ENCODE peak calls at places on chromosomes 16 and 17, in ten cellular contexts. One of them, this sample, is unnamed.

GRCh38 chr16:4507588-4508345 is 30.8 kb downstream of the CDIP1 start:
- DNase-seq in GM12891: no peak
- DNase-seq in cardiac muscle cell: no peak
- DNase-seq in activated CD8-positive, alpha-beta T cell treated with anti-CD3 and anti-CD28 coated beads, Interleukin-2, amount 10 ng/mL, durations not matched to agents 7 days and 5 days: no peak
- DNase-seq in HuH-7: no peak
- DNase-seq in omental fat pad: no peak
- DNase-seq in effector CD8-positive, alpha-beta T cell: no peak
- DNase-seq in psoas muscle: no peak
- DNase-seq in stimulated activated CD4-positive, alpha-beta T cell treated with anti-CD3 and anti-CD28 coated beads, Interleukin-15, amount 100 ng/mL, for 24 hours: no peak
- DNase-seq in substantia nigra: no peak
- DNase-seq in this sample: no peak

GRCh38 chr17:47956818-47957590 is 679 bp downstream of the PRR15L start:
- DNase-seq in GM12891: no peak
- DNase-seq in cardiac muscle cell: no peak
- DNase-seq in activated CD8-positive, alpha-beta T cell treated with anti-CD3 and anti-CD28 coated beads, Interleukin-2, amount 10 ng/mL, durations not matched to agents 7 days and 5 days: no peak
- DNase-seq in HuH-7: no peak
- DNase-seq in omental fat pad: no peak
- DNase-seq in effector CD8-positive, alpha-beta T cell: no peak
- DNase-seq in psoas muscle: no peak
- DNase-seq in stimulated activated CD4-positive, alpha-beta T cell treated with anti-CD3 and anti-CD28 coated beads, Interleukin-15, amount 100 ng/mL, for 24 hours: no peak
- DNase-seq in substantia nigra: no peak
- DNase-seq in this sample: no peak

GRCh38 chr16:49821156-49821555 is 34.8 kb downstream of the ZNF423 start:
- DNase-seq in GM12891: no peak
- DNase-seq in cardiac muscle cell: no peak
- DNase-seq in activated CD8-positive, alpha-beta T cell treated with anti-CD3 and anti-CD28 coated beads, Interleukin-2, amount 10 ng/mL, durations not matched to agents 7 days and 5 days: no peak
- DNase-seq in HuH-7: no peak
- DNase-seq in omental fat pad: no peak
- DNase-seq in effector CD8-positive, alpha-beta T cell: no peak
- DNase-seq in psoas muscle: no peak
- DNase-seq in stimulated activated CD4-positive, alpha-beta T cell treated with anti-CD3 and anti-CD28 coated beads, Interleukin-15, amount 100 ng/mL, for 24 hours: no peak
- DNase-seq in substantia nigra: no peak
- DNase-seq in this sample: no peak

GRCh38 chr17:16924701-16925440 is 47.0 kb downstream of the TNFRSF13B start:
- DNase-seq in GM12891: no peak
- DNase-seq in cardiac muscle cell: no peak
- DNase-seq in activated CD8-positive, alpha-beta T cell treated with anti-CD3 and anti-CD28 coated beads, Interleukin-2, amount 10 ng/mL, durations not matched to agents 7 days and 5 days: no peak
- DNase-seq in HuH-7: no peak
- DNase-seq in omental fat pad: peak; percentile 15
- DNase-seq in effector CD8-positive, alpha-beta T cell: no peak
- DNase-seq in psoas muscle: no peak
- DNase-seq in stimulated activated CD4-positive, alpha-beta T cell treated with anti-CD3 and anti-CD28 coated beads, Interleukin-15, amount 100 ng/mL, for 24 hours: no peak
- DNase-seq in substantia nigra: no peak
- DNase-seq in this sample: no peak

GRCh38 chr16:66899945-66900688 is 18.6 kb downstream of the CDH16 start:
- DNase-seq in GM12891: peak; percentile 0
- DNase-seq in cardiac muscle cell: peak; percentile 84
- DNase-seq in activated CD8-positive, alpha-beta T cell treated with anti-CD3 and anti-CD28 coated beads, Interleukin-2, amount 10 ng/mL, durations not matched to agents 7 days and 5 days: no peak
- DNase-seq in HuH-7: no peak
- DNase-seq in omental fat pad: peak; percentile 86
- DNase-seq in effector CD8-positive, alpha-beta T cell: no peak
- DNase-seq in psoas muscle: peak; percentile 86
- DNase-seq in stimulated activated CD4-positive, alpha-beta T cell treated with anti-CD3 and anti-CD28 coated beads, Interleukin-15, amount 100 ng/mL, for 24 hours: no peak
- DNase-seq in substantia nigra: peak; percentile 12
- DNase-seq in this sample: no peak

GRCh38 chr16:87145181-87146176 is 171.7 kb downstream of the C16orf95 start:
- DNase-seq in GM12891: no peak
- DNase-seq in cardiac muscle cell: peak; percentile 84
- DNase-seq in activated CD8-positive, alpha-beta T cell treated with anti-CD3 and anti-CD28 coated beads, Interleukin-2, amount 10 ng/mL, durations not matched to agents 7 days and 5 days: no peak
- DNase-seq in HuH-7: no peak
- DNase-seq in omental fat pad: no peak
- DNase-seq in effector CD8-positive, alpha-beta T cell: no peak
- DNase-seq in psoas muscle: no peak
- DNase-seq in stimulated activated CD4-positive, alpha-beta T cell treated with anti-CD3 and anti-CD28 coated beads, Interleukin-15, amount 100 ng/mL, for 24 hours: peak; percentile 5
- DNase-seq in substantia nigra: no peak
- DNase-seq in this sample: no peak

GRCh38 chr17:19386276-19386863 is 620 bp downstream of the MFAP4 start:
- DNase-seq in GM12891: no peak
- DNase-seq in cardiac muscle cell: peak; percentile 85
- DNase-seq in activated CD8-positive, alpha-beta T cell treated with anti-CD3 and anti-CD28 coated beads, Interleukin-2, amount 10 ng/mL, durations not matched to agents 7 days and 5 days: no peak
- DNase-seq in HuH-7: no peak
- DNase-seq in omental fat pad: peak; percentile 60
- DNase-seq in effector CD8-positive, alpha-beta T cell: no peak
- DNase-seq in psoas muscle: peak; percentile 84
- DNase-seq in stimulated activated CD4-positive, alpha-beta T cell treated with anti-CD3 and anti-CD28 coated beads, Interleukin-15, amount 100 ng/mL, for 24 hours: no peak
- DNase-seq in substantia nigra: no peak
- DNase-seq in this sample: no peak

GRCh38 chr17:58344047-58344790 is 7.8 kb downstream of the SUPT4H1 start:
- DNase-seq in GM12891: peak; percentile 35
- DNase-seq in cardiac muscle cell: peak; percentile 17
- DNase-seq in activated CD8-positive, alpha-beta T cell treated with anti-CD3 and anti-CD28 coated beads, Interleukin-2, amount 10 ng/mL, durations not matched to agents 7 days and 5 days: peak; percentile 91
- DNase-seq in HuH-7: no peak
- DNase-seq in omental fat pad: no peak
- DNase-seq in effector CD8-positive, alpha-beta T cell: peak; percentile 68
- DNase-seq in psoas muscle: no peak
- DNase-seq in stimulated activated CD4-positive, alpha-beta T cell treated with anti-CD3 and anti-CD28 coated beads, Interleukin-15, amount 100 ng/mL, for 24 hours: peak; percentile 92
- DNase-seq in substantia nigra: no peak
- DNase-seq in this sample: peak; percentile 94

GRCh38 chr17:59785091-59785799 is 77.8 kb downstream of the VMP1 start:
- DNase-seq in GM12891: no peak
- DNase-seq in cardiac muscle cell: no peak
- DNase-seq in activated CD8-positive, alpha-beta T cell treated with anti-CD3 and anti-CD28 coated beads, Interleukin-2, amount 10 ng/mL, durations not matched to agents 7 days and 5 days: no peak
- DNase-seq in HuH-7: no peak
- DNase-seq in omental fat pad: no peak
- DNase-seq in effector CD8-positive, alpha-beta T cell: no peak
- DNase-seq in psoas muscle: no peak
- DNase-seq in stimulated activated CD4-positive, alpha-beta T cell treated with anti-CD3 and anti-CD28 coated beads, Interleukin-15, amount 100 ng/mL, for 24 hours: peak; percentile 43
- DNase-seq in substantia nigra: no peak
- DNase-seq in this sample: no peak

GRCh38 chr17:41697122-41697962 is 8.7 kb downstream of the EIF1 start:
- DNase-seq in GM12891: no peak
- DNase-seq in cardiac muscle cell: peak; percentile 85
- DNase-seq in activated CD8-positive, alpha-beta T cell treated with anti-CD3 and anti-CD28 coated beads, Interleukin-2, amount 10 ng/mL, durations not matched to agents 7 days and 5 days: no peak
- DNase-seq in HuH-7: peak; percentile 56
- DNase-seq in omental fat pad: peak; percentile 43
- DNase-seq in effector CD8-positive, alpha-beta T cell: no peak
- DNase-seq in psoas muscle: peak; percentile 73
- DNase-seq in stimulated activated CD4-positive, alpha-beta T cell treated with anti-CD3 and anti-CD28 coated beads, Interleukin-15, amount 100 ng/mL, for 24 hours: no peak
- DNase-seq in substantia nigra: no peak
- DNase-seq in this sample: no peak

GRCh38 chr17:78525511-78526160 is 51.6 kb downstream of the DNAH17 start:
- DNase-seq in GM12891: no peak
- DNase-seq in cardiac muscle cell: no peak
- DNase-seq in activated CD8-positive, alpha-beta T cell treated with anti-CD3 and anti-CD28 coated beads, Interleukin-2, amount 10 ng/mL, durations not matched to agents 7 days and 5 days: no peak
- DNase-seq in HuH-7: no peak
- DNase-seq in omental fat pad: no peak
- DNase-seq in effector CD8-positive, alpha-beta T cell: no peak
- DNase-seq in psoas muscle: no peak
- DNase-seq in stimulated activated CD4-positive, alpha-beta T cell treated with anti-CD3 and anti-CD28 coated beads, Interleukin-15, amount 100 ng/mL, for 24 hours: no peak
- DNase-seq in substantia nigra: no peak
- DNase-seq in this sample: no peak

GRCh38 chr16:68417711-68418301 is 30.5 kb downstream of the SMPD3 start:
- DNase-seq in GM12891: peak; percentile 53
- DNase-seq in cardiac muscle cell: no peak
- DNase-seq in activated CD8-positive, alpha-beta T cell treated with anti-CD3 and anti-CD28 coated beads, Interleukin-2, amount 10 ng/mL, durations not matched to agents 7 days and 5 days: peak; percentile 87
- DNase-seq in HuH-7: no peak
- DNase-seq in omental fat pad: no peak
- DNase-seq in effector CD8-positive, alpha-beta T cell: peak; percentile 32
- DNase-seq in psoas muscle: no peak
- DNase-seq in stimulated activated CD4-positive, alpha-beta T cell treated with anti-CD3 and anti-CD28 coated beads, Interleukin-15, amount 100 ng/mL, for 24 hours: peak; percentile 74
- DNase-seq in substantia nigra: no peak
- DNase-seq in this sample: peak; percentile 91

GRCh38 chr17:1455291-1455747 is 713 bp downstream of the CRK start:
- DNase-seq in GM12891: no peak
- DNase-seq in cardiac muscle cell: peak; percentile 78
- DNase-seq in activated CD8-positive, alpha-beta T cell treated with anti-CD3 and anti-CD28 coated beads, Interleukin-2, amount 10 ng/mL, durations not matched to agents 7 days and 5 days: peak; percentile 58
- DNase-seq in HuH-7: peak; percentile 66
- DNase-seq in omental fat pad: no peak
- DNase-seq in effector CD8-positive, alpha-beta T cell: peak; percentile 33
- DNase-seq in psoas muscle: peak; percentile 78
- DNase-seq in stimulated activated CD4-positive, alpha-beta T cell treated with anti-CD3 and anti-CD28 coated beads, Interleukin-15, amount 100 ng/mL, for 24 hours: peak; percentile 62
- DNase-seq in substantia nigra: peak; percentile 23
- DNase-seq in this sample: peak; percentile 41

GRCh38 chr17:4130715-4131114 is 12.1 kb downstream of the ZZEF1 start:
- DNase-seq in GM12891: no peak
- DNase-seq in cardiac muscle cell: no peak
- DNase-seq in activated CD8-positive, alpha-beta T cell treated with anti-CD3 and anti-CD28 coated beads, Interleukin-2, amount 10 ng/mL, durations not matched to agents 7 days and 5 days: no peak
- DNase-seq in HuH-7: no peak
- DNase-seq in omental fat pad: no peak
- DNase-seq in effector CD8-positive, alpha-beta T cell: no peak
- DNase-seq in psoas muscle: no peak
- DNase-seq in stimulated activated CD4-positive, alpha-beta T cell treated with anti-CD3 and anti-CD28 coated beads, Interleukin-15, amount 100 ng/mL, for 24 hours: no peak
- DNase-seq in substantia nigra: no peak
- DNase-seq in this sample: no peak

GRCh38 chr17:34869636-34870035 is 91.6 kb downstream of the CCT6B start:
- DNase-seq in GM12891: no peak
- DNase-seq in cardiac muscle cell: no peak
- DNase-seq in activated CD8-positive, alpha-beta T cell treated with anti-CD3 and anti-CD28 coated beads, Interleukin-2, amount 10 ng/mL, durations not matched to agents 7 days and 5 days: no peak
- DNase-seq in HuH-7: no peak
- DNase-seq in omental fat pad: no peak
- DNase-seq in effector CD8-positive, alpha-beta T cell: no peak
- DNase-seq in psoas muscle: no peak
- DNase-seq in stimulated activated CD4-positive, alpha-beta T cell treated with anti-CD3 and anti-CD28 coated beads, Interleukin-15, amount 100 ng/mL, for 24 hours: no peak
- DNase-seq in substantia nigra: no peak
- DNase-seq in this sample: no peak

GRCh38 chr16:3465301-3465700 is 21.8 kb downstream of the NAA60 start:
- DNase-seq in GM12891: no peak
- DNase-seq in cardiac muscle cell: no peak
- DNase-seq in activated CD8-positive, alpha-beta T cell treated with anti-CD3 and anti-CD28 coated beads, Interleukin-2, amount 10 ng/mL, durations not matched to agents 7 days and 5 days: no peak
- DNase-seq in HuH-7: no peak
- DNase-seq in omental fat pad: no peak
- DNase-seq in effector CD8-positive, alpha-beta T cell: no peak
- DNase-seq in psoas muscle: no peak
- DNase-seq in stimulated activated CD4-positive, alpha-beta T cell treated with anti-CD3 and anti-CD28 coated beads, Interleukin-15, amount 100 ng/mL, for 24 hours: no peak
- DNase-seq in substantia nigra: no peak
- DNase-seq in this sample: no peak

GRCh38 chr17:68777243-68777855 is 176.2 kb upstream of the FAM20A start:
- DNase-seq in GM12891: no peak
- DNase-seq in cardiac muscle cell: peak; percentile 89
- DNase-seq in activated CD8-positive, alpha-beta T cell treated with anti-CD3 and anti-CD28 coated beads, Interleukin-2, amount 10 ng/mL, durations not matched to agents 7 days and 5 days: peak; percentile 45
- DNase-seq in HuH-7: peak; percentile 36
- DNase-seq in omental fat pad: no peak
- DNase-seq in effector CD8-positive, alpha-beta T cell: no peak
- DNase-seq in psoas muscle: peak; percentile 53
- DNase-seq in stimulated activated CD4-positive, alpha-beta T cell treated with anti-CD3 and anti-CD28 coated beads, Interleukin-15, amount 100 ng/mL, for 24 hours: peak; percentile 12
- DNase-seq in substantia nigra: no peak
- DNase-seq in this sample: peak; percentile 46

GRCh38 chr16:12320298-12320706 is 343.8 kb downstream of the SNX29 start:
- DNase-seq in GM12891: no peak
- DNase-seq in cardiac muscle cell: no peak
- DNase-seq in activated CD8-positive, alpha-beta T cell treated with anti-CD3 and anti-CD28 coated beads, Interleukin-2, amount 10 ng/mL, durations not matched to agents 7 days and 5 days: no peak
- DNase-seq in HuH-7: no peak
- DNase-seq in omental fat pad: no peak
- DNase-seq in effector CD8-positive, alpha-beta T cell: no peak
- DNase-seq in psoas muscle: no peak
- DNase-seq in stimulated activated CD4-positive, alpha-beta T cell treated with anti-CD3 and anti-CD28 coated beads, Interleukin-15, amount 100 ng/mL, for 24 hours: no peak
- DNase-seq in substantia nigra: no peak
- DNase-seq in this sample: no peak